ENCODE peak calls at places on chromosome 19, in five cellular contexts. One of them, this sample, is unnamed.

GRCh38 chr19:34904846-34905527 is 21.7 kb upstream of the ZNF30 start:
- DNase-seq in cerebellar nuclear complex: no peak
- DNase-seq in NCI-H526: no peak
- DNase-seq in CD4-positive, alpha-beta T cell: no peak
- DNase-seq in neuronal stem cell: no peak
- DNase-seq in this sample: no peak

GRCh38 chr19:6030214-6030507 is 52.2 kb upstream of the RANBP3 start:
- DNase-seq in cerebellar nuclear complex: no peak
- DNase-seq in NCI-H526: no peak
- DNase-seq in CD4-positive, alpha-beta T cell: no peak
- DNase-seq in neuronal stem cell: no peak
- DNase-seq in this sample: no peak

GRCh38 chr19:409515-410242 is 732 bp upstream of the C2CD4C start:
- DNase-seq in cerebellar nuclear complex: no peak
- DNase-seq in NCI-H526: peak; percentile 32
- DNase-seq in CD4-positive, alpha-beta T cell: no peak
- DNase-seq in neuronal stem cell: no peak
- DNase-seq in this sample: no peak

GRCh38 chr19:16067205-16067938 is 8.9 kb upstream of the TPM4 start:
- DNase-seq in cerebellar nuclear complex: no peak
- DNase-seq in NCI-H526: no peak
- DNase-seq in CD4-positive, alpha-beta T cell: no peak
- DNase-seq in neuronal stem cell: no peak
- DNase-seq in this sample: no peak

GRCh38 chr19:32172761-32173160 is 172.6 kb upstream of the ZNF507 start:
- DNase-seq in cerebellar nuclear complex: no peak
- DNase-seq in NCI-H526: no peak
- DNase-seq in CD4-positive, alpha-beta T cell: no peak
- DNase-seq in neuronal stem cell: no peak
- DNase-seq in this sample: peak; percentile 20

GRCh38 chr19:17340302-17340870 is 3.0 kb downstream of the GTPBP3 start:
- DNase-seq in cerebellar nuclear complex: no peak
- DNase-seq in NCI-H526: no peak
- DNase-seq in CD4-positive, alpha-beta T cell: no peak
- DNase-seq in neuronal stem cell: no peak
- DNase-seq in this sample: no peak

GRCh38 chr19:2148482-2149135 is 2.8 kb downstream of the AP3D1 start:
- DNase-seq in cerebellar nuclear complex: no peak
- DNase-seq in NCI-H526: no peak
- DNase-seq in CD4-positive, alpha-beta T cell: no peak
- DNase-seq in neuronal stem cell: no peak
- DNase-seq in this sample: no peak

GRCh38 chr19:30256510-30256850 is 115.7 kb upstream of the ZNF536 start:
- DNase-seq in cerebellar nuclear complex: no peak
- DNase-seq in NCI-H526: no peak
- DNase-seq in CD4-positive, alpha-beta T cell: no peak
- DNase-seq in neuronal stem cell: no peak
- DNase-seq in this sample: no peak

GRCh38 chr19:40380199-40381037 is 9.6 kb downstream of the HIPK4 start:
- DNase-seq in cerebellar nuclear complex: no peak
- DNase-seq in NCI-H526: no peak
- DNase-seq in CD4-positive, alpha-beta T cell: no peak
- DNase-seq in neuronal stem cell: no peak
- DNase-seq in this sample: no peak

GRCh38 chr19:5293607-5294089 is 47.0 kb downstream of the PTPRS start:
- DNase-seq in cerebellar nuclear complex: no peak
- DNase-seq in NCI-H526: no peak
- DNase-seq in CD4-positive, alpha-beta T cell: no peak
- DNase-seq in neuronal stem cell: peak; percentile 92
- DNase-seq in this sample: peak; percentile 44

GRCh38 chr19:52949422-52949821 is 13.3 kb downstream of the ZNF816 start:
- DNase-seq in cerebellar nuclear complex: no peak
- DNase-seq in NCI-H526: no peak
- DNase-seq in CD4-positive, alpha-beta T cell: no peak
- DNase-seq in neuronal stem cell: no peak
- DNase-seq in this sample: no peak

GRCh38 chr19:10681658-10682057 is 19.6 kb upstream of the QTRT1 start:
- DNase-seq in cerebellar nuclear complex: no peak
- DNase-seq in NCI-H526: no peak
- DNase-seq in CD4-positive, alpha-beta T cell: no peak
- DNase-seq in neuronal stem cell: no peak
- DNase-seq in this sample: no peak

GRCh38 chr19:16208847-16209246 is 11.1 kb downstream of the AP1M1 start:
- DNase-seq in cerebellar nuclear complex: no peak
- DNase-seq in NCI-H526: no peak
- DNase-seq in CD4-positive, alpha-beta T cell: no peak
- DNase-seq in neuronal stem cell: no peak
- DNase-seq in this sample: no peak

GRCh38 chr19:48702701-48703100 is 6.9 kb downstream of the FUT2 start:
- DNase-seq in cerebellar nuclear complex: no peak
- DNase-seq in NCI-H526: no peak
- DNase-seq in CD4-positive, alpha-beta T cell: no peak
- DNase-seq in neuronal stem cell: no peak
- DNase-seq in this sample: no peak

GRCh38 chr19:41542622-41543021 is 33.3 kb upstream of the CEACAM21 start:
- DNase-seq in cerebellar nuclear complex: no peak
- DNase-seq in NCI-H526: no peak
- DNase-seq in CD4-positive, alpha-beta T cell: no peak
- DNase-seq in neuronal stem cell: no peak
- DNase-seq in this sample: no peak

GRCh38 chr19:5238700-5239099 is 101.9 kb downstream of the PTPRS start:
- DNase-seq in cerebellar nuclear complex: no peak
- DNase-seq in NCI-H526: no peak
- DNase-seq in CD4-positive, alpha-beta T cell: no peak
- DNase-seq in neuronal stem cell: no peak
- DNase-seq in this sample: no peak

GRCh38 chr19:46118136-46118535 is 6.4 kb downstream of the IGFL3 start:
- DNase-seq in cerebellar nuclear complex: no peak
- DNase-seq in NCI-H526: no peak
- DNase-seq in CD4-positive, alpha-beta T cell: no peak
- DNase-seq in neuronal stem cell: no peak
- DNase-seq in this sample: no peak

GRCh38 chr19:34508540-34508939 is 27.0 kb downstream of the WTIP start:
- DNase-seq in cerebellar nuclear complex: no peak
- DNase-seq in NCI-H526: peak; percentile 19
- DNase-seq in CD4-positive, alpha-beta T cell: no peak
- DNase-seq in neuronal stem cell: no peak
- DNase-seq in this sample: peak; percentile 68

GRCh38 chr19:1221141-1221903 is 15.7 kb downstream of the STK11 start:
- DNase-seq in cerebellar nuclear complex: no peak
- DNase-seq in NCI-H526: no peak
- DNase-seq in CD4-positive, alpha-beta T cell: no peak
- DNase-seq in neuronal stem cell: no peak
- DNase-seq in this sample: no peak

GRCh38 chr19:46404884-46405658 is 8.3 kb downstream of the CCDC8 start:
- DNase-seq in cerebellar nuclear complex: no peak
- DNase-seq in NCI-H526: no peak
- DNase-seq in CD4-positive, alpha-beta T cell: no peak
- DNase-seq in neuronal stem cell: no peak
- DNase-seq in this sample: peak; percentile 81

GRCh38 chr19:8132858-8133458 is 16.4 kb downstream of the FBN3 start:
- DNase-seq in cerebellar nuclear complex: no peak
- DNase-seq in NCI-H526: no peak
- DNase-seq in CD4-positive, alpha-beta T cell: no peak
- DNase-seq in neuronal stem cell: no peak
- DNase-seq in this sample: no peak

GRCh38 chr19:10817291-10818038 is 18.5 kb downstream of the TMED1 start:
- DNase-seq in cerebellar nuclear complex: no peak
- DNase-seq in NCI-H526: no peak
- DNase-seq in CD4-positive, alpha-beta T cell: no peak
- DNase-seq in neuronal stem cell: no peak
- DNase-seq in this sample: no peak

GRCh38 chr19:50580240-50580639 is 12.0 kb upstream of the LRRC4B start:
- DNase-seq in cerebellar nuclear complex: no peak
- DNase-seq in NCI-H526: no peak
- DNase-seq in CD4-positive, alpha-beta T cell: no peak
- DNase-seq in neuronal stem cell: no peak
- DNase-seq in this sample: no peak

GRCh38 chr19:45211751-45212381 is 33.3 kb downstream of the BLOC1S3 start:
- DNase-seq in cerebellar nuclear complex: no peak
- DNase-seq in NCI-H526: no peak
- DNase-seq in CD4-positive, alpha-beta T cell: no peak
- DNase-seq in neuronal stem cell: no peak
- DNase-seq in this sample: no peak

GRCh38 chr19:47459477-47459876 is 12.2 kb downstream of the SLC8A2 start:
- DNase-seq in cerebellar nuclear complex: no peak
- DNase-seq in NCI-H526: no peak
- DNase-seq in CD4-positive, alpha-beta T cell: no peak
- DNase-seq in neuronal stem cell: no peak
- DNase-seq in this sample: no peak

GRCh38 chr19:13094771-13095392 is 7.8 kb downstream of the LYL1 start:
- DNase-seq in cerebellar nuclear complex: no peak
- DNase-seq in NCI-H526: no peak
- DNase-seq in CD4-positive, alpha-beta T cell: no peak
- DNase-seq in neuronal stem cell: no peak
- DNase-seq in this sample: no peak

GRCh38 chr19:17077447-17078028 is 2.0 kb downstream of the MYO9B start:
- DNase-seq in cerebellar nuclear complex: no peak
- DNase-seq in NCI-H526: no peak
- DNase-seq in CD4-positive, alpha-beta T cell: no peak
- DNase-seq in neuronal stem cell: no peak
- DNase-seq in this sample: no peak

GRCh38 chr19:4867534-4868285 is at the start of gene PLIN3:
- DNase-seq in cerebellar nuclear complex: no peak
- DNase-seq in NCI-H526: peak; percentile 22
- DNase-seq in CD4-positive, alpha-beta T cell: peak; percentile 83
- DNase-seq in neuronal stem cell: peak; percentile 95
- DNase-seq in this sample: peak; percentile 98